ENCODE peak calls at places on chromosomes 5 and 9, in nine cellular contexts. U, W, H, I, J, O, E, T and S are unnamed samples.

GRCh38 chr5:147193123-147193522 is 41.7 kb upstream of the STK32A start:
- DNase-seq in U (no peak), I (no peak), H (no peak), E (no peak), W (no peak), T (no peak), O (no peak), J (no peak), S (no peak)

GRCh38 chr5:29758986-29759421 is 1434.5 kb upstream of the CDH6 start:
- DNase-seq in E (no peak), H (no peak), W (no peak), U (no peak), J (no peak), I (no peak), O (no peak), T (no peak), S (no peak)

GRCh38 chr9:89375181-89375760 is 57.0 kb downstream of the SECISBP2 start:
- DNase-seq in I (no peak), J (no peak), T (no peak), O (no peak), W (no peak), E (no peak), U (no peak), H (peak; percentile 2), S (no peak)

GRCh38 chr5:169804861-169805260 is 167.8 kb downstream of the DOCK2 start:
- DNase-seq in W (no peak), U (no peak), H (no peak), E (no peak), J (peak; percentile 65), O (no peak), I (no peak), T (no peak), S (no peak)

GRCh38 chr5:103674321-103674720 is 111.7 kb upstream of the NUDT12 start:
- DNase-seq in W (no peak), I (no peak), T (no peak), E (no peak), J (no peak), H (no peak), U (no peak), O (no peak), S (no peak)

GRCh38 chr9:124220551-124221451 is 36.9 kb upstream of the NEK6 start:
- DNase-seq in E (no peak), I (peak; percentile 73), H (peak; percentile 93), J (no peak), W (peak; percentile 59), U (no peak), O (peak; percentile 60), T (no peak), S (no peak)

GRCh38 chr5:111227805-111228204 is 3.6 kb downstream of the CAMK4 start:
- DNase-seq in J (no peak), W (no peak), T (no peak), E (no peak), O (peak; percentile 25), U (no peak), H (peak; percentile 45), I (no peak), S (no peak)

GRCh38 chr9:76707510-76707909 is 56.7 kb upstream of the PCA3 start:
- DNase-seq in U (no peak), I (no peak), J (no peak), T (no peak), H (no peak), O (no peak), E (no peak), W (no peak), S (no peak)

GRCh38 chr9:122498883-122499288 is 11.7 kb upstream of the OR1J2 start:
- DNase-seq in I (no peak), T (no peak), H (peak; percentile 66), E (no peak), U (no peak), J (peak; percentile 18), W (no peak), O (no peak), S (no peak)

GRCh38 chr9:4713849-4714248 is 27.2 kb downstream of the AK3 start:
- DNase-seq in O (no peak), I (no peak), W (no peak), E (no peak), U (no peak), J (no peak), H (no peak), T (no peak), S (no peak)

GRCh38 chr9:21326526-21327139 is 8.6 kb downstream of the KLHL9 start:
- DNase-seq in U (no peak), I (no peak), J (no peak), E (no peak), W (no peak), O (no peak), T (no peak), H (peak; percentile 63), S (no peak)

GRCh38 chr5:150901446-150901845 is 3.3 kb downstream of the ZNF300 start:
- DNase-seq in O (no peak), W (no peak), I (no peak), T (no peak), H (no peak), E (no peak), J (no peak), U (no peak), S (no peak)
- H3K9me3 ChIP-seq in O (peaks cover 68% of the 10 kb centered on the region), W (peaks cover 52% of the 10 kb centered on the region), I (peaks cover 36% of the 10 kb centered on the region), T (peaks cover 25% of the 10 kb centered on the region), H (peaks cover 84% of the 10 kb centered on the region), E (peaks cover 15% of the 10 kb centered on the region), J (peaks cover 8% of the 10 kb centered on the region), U (peaks cover 82% of the 10 kb centered on the region), S (peaks cover 100% of the 10 kb centered on the region)

DNA sequence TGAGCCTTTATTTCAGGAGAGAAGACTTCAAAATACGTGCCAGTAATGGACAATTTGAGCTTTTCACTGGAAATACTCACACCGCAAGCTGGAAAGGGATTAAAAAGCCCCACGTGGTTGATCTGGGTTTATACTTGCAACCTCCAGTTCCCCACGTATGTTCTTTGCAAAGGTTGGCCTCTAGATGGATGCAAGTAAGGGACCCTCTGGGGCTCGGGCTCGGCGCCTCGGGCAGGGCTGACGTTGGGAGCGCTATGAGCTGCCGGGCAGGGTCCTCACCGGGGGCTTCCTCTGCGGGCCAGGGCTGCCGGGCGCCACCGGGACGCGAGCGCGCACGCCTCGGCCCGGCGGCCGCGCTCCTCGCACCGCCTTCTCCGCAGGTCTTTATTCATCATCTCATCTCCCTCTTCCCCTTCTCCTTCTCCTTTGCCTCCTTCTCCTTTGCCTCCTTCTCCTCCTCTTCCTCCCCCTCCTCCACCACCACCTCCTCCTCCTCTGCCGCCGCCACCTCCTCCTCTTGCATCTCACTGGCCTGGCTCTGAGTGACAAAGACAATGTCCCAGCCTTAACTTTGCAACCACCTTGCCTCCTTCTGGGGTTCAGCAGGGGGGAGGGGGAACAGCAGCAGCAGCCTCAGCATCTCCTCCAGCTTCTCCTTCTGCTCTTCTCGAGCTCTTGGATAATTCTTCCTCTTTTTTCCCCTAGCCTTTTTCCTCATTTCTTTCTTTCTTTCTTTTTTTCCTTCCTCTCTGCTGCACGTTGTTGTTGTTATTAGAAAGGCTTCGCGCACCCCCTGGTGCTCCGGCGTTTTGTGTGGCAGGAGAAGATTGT is 636 bp upstream of the ZNF462 start:
- DNase-seq in W (peak; percentile 68), O (peak; percentile 52), U (no peak), H (peak; percentile 42), I (peak; percentile 62), E (no peak), J (no peak), T (peak; percentile 52), S (no peak)
- H3K27ac ChIP-seq in W (peak overlapping the region; percentile 80), O (peak overlapping the region; percentile 83), U (peak overlapping the region; percentile 77), H (peak overlapping the region; percentile 67), I (peak overlapping the region; percentile 78), E (no peak overlapping the region), J (peak overlapping the region; percentile 61), T (peak overlapping the region; percentile 24), S (peak overlapping the region; percentile 89)

DNA sequence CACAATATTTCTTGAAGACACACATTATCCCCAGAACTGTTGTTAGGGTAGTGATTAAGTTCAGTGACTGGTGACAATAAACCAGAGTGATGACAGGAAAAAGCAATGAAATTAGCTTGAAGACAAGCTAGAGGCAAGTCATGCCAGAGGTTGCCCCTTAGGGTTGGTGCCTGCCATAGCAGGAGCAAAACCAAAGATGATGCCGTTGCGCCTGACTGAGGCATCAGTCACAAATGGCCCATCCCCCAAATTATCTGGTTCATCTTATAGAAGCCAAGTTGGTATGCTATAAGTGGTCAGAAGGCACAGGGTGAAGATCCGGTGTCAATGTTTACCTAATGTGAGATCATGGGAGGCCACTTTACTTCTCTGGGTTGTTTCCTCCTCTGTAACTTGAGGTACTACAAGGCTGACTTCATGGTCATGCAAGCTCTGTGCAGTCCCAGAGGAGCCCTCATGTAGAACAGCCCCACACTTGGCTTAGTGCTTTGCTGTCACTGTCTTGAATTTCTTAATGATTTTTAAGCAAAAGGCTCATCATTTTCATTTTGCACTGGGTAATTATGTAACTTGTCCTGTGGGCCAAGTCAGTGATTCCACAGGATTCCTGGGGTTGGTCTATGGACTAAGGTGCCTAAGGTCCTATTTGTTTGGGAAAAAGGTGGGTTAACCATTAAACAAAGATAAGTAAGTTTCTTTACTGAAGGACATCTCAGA is 211.3 kb downstream of the MAN2A1 start:
- DNase-seq in E (no peak), I (no peak), O (no peak), H (peak; percentile 98), U (no peak), W (no peak), T (no peak), J (no peak), S (no peak)
- H3K4me3 ChIP-seq in E (no peak overlapping the region), I (no peak overlapping the region), O (no peak overlapping the region), H (peak overlapping the region; percentile 39), U (no peak overlapping the region), W (no peak overlapping the region), T (no peak overlapping the region), J (no peak overlapping the region), S (no peak overlapping the region)

GRCh38 chr9:126818482-126818881 is 13.6 kb downstream of the ZBTB43 start:
- DNase-seq in J (no peak), T (no peak), H (no peak), I (no peak), U (no peak), E (no peak), W (no peak), O (no peak), S (no peak)
- H3K9me3 ChIP-seq in J (peaks cover 20% of the 10 kb centered on the region), T (peaks cover 10% of the 10 kb centered on the region), H (peaks cover 4% of the 10 kb centered on the region), I (peaks cover 11% of the 10 kb centered on the region), U (peaks cover 35% of the 10 kb centered on the region), E (peaks cover 4% of the 10 kb centered on the region), W (peaks cover 18% of the 10 kb centered on the region), O (peaks cover 20% of the 10 kb centered on the region), S (peaks cover 48% of the 10 kb centered on the region)

GRCh38 chr9:105187781-105188180 is 56.7 kb upstream of the SLC44A1 start:
- DNase-seq in J (peak; percentile 38), E (no peak), T (no peak), W (no peak), U (no peak), I (no peak), H (peak; percentile 86), O (no peak), S (no peak)
- H3K27ac ChIP-seq in J (no peak overlapping the region), E (no peak overlapping the region), T (no peak overlapping the region), W (no peak overlapping the region), U (no peak overlapping the region), I (no peak overlapping the region), H (peak overlapping the region; percentile 70), O (no peak overlapping the region), S (no peak overlapping the region)

DNA sequence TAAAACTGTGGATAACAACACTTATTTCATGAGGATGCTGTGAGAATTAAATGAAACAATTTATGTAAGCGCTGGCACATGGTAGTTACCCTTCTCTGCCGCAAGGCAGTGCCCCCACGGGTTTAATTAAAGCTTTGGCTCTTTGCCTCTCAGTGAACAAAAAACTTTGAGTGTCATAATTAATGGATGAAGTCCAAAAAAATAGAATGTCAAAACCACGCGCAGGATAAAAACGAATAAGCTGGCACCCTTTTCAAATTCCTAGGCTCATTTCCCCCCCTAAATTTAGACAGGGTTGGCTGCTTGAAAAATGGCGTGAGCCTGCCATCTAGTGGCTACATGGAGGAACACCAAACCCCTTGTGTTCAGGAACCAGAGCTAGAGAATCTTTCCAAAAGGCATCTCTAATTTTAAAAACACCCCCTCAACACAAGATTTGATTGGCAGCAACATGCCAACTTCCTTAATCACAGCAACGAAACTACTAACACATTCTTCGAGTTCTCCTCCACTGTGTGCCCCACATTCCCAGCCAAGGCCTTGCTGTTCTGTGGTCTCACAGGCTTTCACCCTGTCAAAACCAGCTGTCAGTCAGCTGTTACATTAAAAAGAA is 29.0 kb upstream of the CCNG1 start:
- DNase-seq in J (peak; percentile 24), H (peak; percentile 71), I (peak; percentile 69), T (peak; percentile 58), U (no peak), W (no peak), O (peak; percentile 69), E (peak; percentile 30), S (peak; percentile 39)
- H3K4me3 ChIP-seq in J (no peak overlapping the region), H (peak overlapping the region; percentile 39), I (no peak overlapping the region), T (no peak overlapping the region), U (no peak overlapping the region), W (no peak overlapping the region), O (peak overlapping the region; percentile 5), E (no peak overlapping the region), S (peak overlapping the region; percentile 26)